ENCODE peak calls at places on chromosomes 1 and 21, in ten cellular contexts. Q is psoas muscle; R is HAP-1; T is IMR-90; P is right lobe of liver; W is testis; U is heart left ventricle; F is skeletal muscle cell; Z is CD8-positive, alpha-beta T cell; S is effector memory CD4-positive, alpha-beta T cell. Y is an unnamed sample.

GRCh38 chr1:71270394-71270793 is 189.6 kb upstream of the ZRANB2 start:
- DNase-seq in P (no peak), F (no peak), S (no peak), Q (no peak), W (no peak), T (no peak), Z (no peak), U (no peak), R (no peak), Y (no peak)

GRCh38 chr21:40047993-40048730 is 180.9 kb downstream of the PCP4 start:
- DNase-seq in P (no peak), R (no peak), Q (peak), W (no peak), T (no peak), U (no peak), S (no peak), Z (no peak), F (no peak), Y (peak)

GRCh38 chr1:96482615-96483014 is 239.0 kb upstream of the PTBP2 start:
- DNase-seq in Q (no peak), U (no peak), T (no peak), P (no peak), R (peak), S (no peak), Z (no peak), W (no peak), F (no peak), Y (no peak)

GRCh38 chr21:41170442-41170841 is 2.5 kb downstream of the BACE2 start:
- DNase-seq in U (no peak), Z (no peak), S (no peak), R (no peak), Q (peak), T (peak), P (no peak), W (peak), F (no peak), Y (peak)

GRCh38 chr1:183126528-183126927 is 59.5 kb upstream of the LAMC2 start:
- DNase-seq in F (no peak), Q (no peak), W (peak), P (no peak), R (no peak), S (no peak), U (no peak), T (peak), Z (no peak), Y (no peak)

GRCh38 chr21:25464275-25464674 is 143.0 kb downstream of the MRPL39 start:
- DNase-seq in Z (no peak), F (no peak), P (no peak), U (no peak), T (no peak), W (no peak), S (no peak), Q (no peak), R (no peak), Y (no peak)

GRCh38 chr1:213122514-213122929 is 71.5 kb downstream of the RPS6KC1 start:
- DNase-seq in F (no peak), Z (no peak), S (no peak), R (no peak), P (no peak), Q (no peak), T (peak), W (no peak), U (no peak), Y (no peak)

GRCh38 chr1:39133340-39133684 is 71.2 kb upstream of the MACF1 start:
- DNase-seq in R (no peak), U (no peak), P (no peak), T (no peak), F (no peak), W (no peak), Z (no peak), Q (no peak), S (no peak), Y (no peak)

GRCh38 chr1:220700591-220701179 is 10.5 kb downstream of the C1orf115 start:
- DNase-seq in U (no peak), P (no peak), W (peak), S (no peak), Q (no peak), T (no peak), Z (no peak), F (no peak), R (peak), Y (no peak)

GRCh38 chr1:96362623-96363022 is 359.0 kb upstream of the PTBP2 start:
- DNase-seq in U (no peak), R (no peak), P (no peak), W (no peak), Q (no peak), T (peak), F (peak), Z (no peak), S (no peak), Y (no peak)

GRCh38 chr1:31381394-31382287 is 8.8 kb upstream of the FABP3 start:
- DNase-seq in S (no peak), U (no peak), F (peak), P (no peak), Q (peak), R (no peak), W (no peak), T (no peak), Z (no peak), Y (no peak)

GRCh38 chr1:87939486-87939885 is 610.8 kb downstream of the LMO4 start:
- DNase-seq in Q (no peak), F (no peak), W (no peak), U (no peak), S (no peak), T (no peak), P (no peak), Z (no peak), R (no peak), Y (no peak)

GRCh38 chr1:59141267-59141863 is 155.5 kb upstream of the FGGY start:
- DNase-seq in S (no peak), Q (no peak), T (no peak), P (no peak), Z (no peak), W (no peak), U (peak), F (no peak), R (no peak), Y (no peak)

GRCh38 chr1:204883405-204883804 is 12.7 kb downstream of the NFASC start:
- DNase-seq in T (no peak), R (no peak), Q (no peak), U (no peak), P (peak), F (no peak), W (no peak), Z (no peak), S (no peak), Y (no peak)

GRCh38 chr1:53583021-53583902 is 124.1 kb downstream of the DMRTB1 start:
- DNase-seq in W (no peak), T (peak), Z (no peak), Q (no peak), P (no peak), R (no peak), F (peak), U (peak), S (no peak), Y (peak)

GRCh38 chr1:203860396-203860951 is 925 bp upstream of the SNRPE start:
- DNase-seq in Q (peak), U (peak), T (peak), W (peak), R (peak), S (no peak), F (no peak), Z (no peak), P (peak), Y (no peak)

GRCh38 chr1:229459815-229460214 is 25.9 kb upstream of the ACTA1 start:
- DNase-seq in W (no peak), P (no peak), R (no peak), S (no peak), Z (no peak), U (no peak), F (no peak), T (no peak), Q (no peak), Y (no peak)

GRCh38 chr1:78683079-78683478 is 33.4 kb downstream of the IFI44 start:
- DNase-seq in P (no peak), Q (no peak), Z (no peak), W (no peak), F (no peak), T (no peak), S (no peak), U (no peak), R (no peak), Y (no peak)

GRCh38 chr1:174682419-174683008 is 234.8 kb downstream of the GPR52 start:
- DNase-seq in Z (no peak), S (no peak), Q (no peak), W (no peak), F (peak), U (no peak), P (no peak), R (no peak), T (peak), Y (no peak)

GRCh38 chr1:155125946-155126493 is 1.7 kb upstream of the EFNA1 start:
- DNase-seq in T (no peak), W (peak), U (peak), Q (peak), R (no peak), Z (no peak), P (peak), F (no peak), S (no peak), Y (peak)
- H3K4me3 ChIP-seq in T (no peak), W (no peak), U (peak), Q (peak), R (no peak), Z (no peak), P (peak), F (peak), S (no peak), Y (peak)

DNA sequence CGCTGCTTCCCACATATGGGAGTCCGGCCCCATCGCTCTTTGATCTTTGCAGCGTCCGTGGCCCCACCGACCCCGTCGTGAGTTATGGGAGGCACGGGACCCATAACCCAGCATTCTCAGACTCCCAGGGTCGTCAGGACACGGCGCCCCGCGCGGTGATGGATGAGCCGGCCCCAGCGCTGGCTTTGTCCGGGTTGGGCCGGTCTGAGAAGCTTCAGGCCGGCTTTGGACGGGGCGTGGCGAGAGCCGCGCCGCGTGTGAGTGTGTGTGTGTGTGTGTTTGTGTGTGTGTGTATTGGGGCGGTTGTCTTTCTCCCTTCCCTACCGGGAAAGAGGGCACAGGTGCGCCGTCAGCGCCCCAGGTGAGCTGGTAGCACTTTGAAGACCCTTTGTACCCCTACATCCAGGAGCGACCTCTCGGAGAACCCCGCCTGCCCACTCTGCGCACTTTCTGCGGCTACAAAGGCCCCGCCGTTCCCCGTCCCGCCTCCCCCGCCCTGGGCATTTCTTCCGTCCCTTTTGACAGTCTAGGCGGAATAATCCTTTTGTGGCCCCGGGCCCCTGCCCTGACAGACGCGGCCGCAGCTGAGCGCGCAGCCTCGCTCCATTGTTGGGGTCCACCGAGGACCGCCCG is 725 bp upstream of the DRAXIN start:
- DNase-seq in U (no peak), S (no peak), Q (no peak), P (no peak), F (no peak), Z (no peak), W (no peak), T (no peak), R (peak), Y (no peak)
- H3K4me3 ChIP-seq in U (peak), S (peak), Q (peak), P (no peak), F (peak), Z (peak), W (peak), T (no peak), R (peak), Y (no peak)

DNA sequence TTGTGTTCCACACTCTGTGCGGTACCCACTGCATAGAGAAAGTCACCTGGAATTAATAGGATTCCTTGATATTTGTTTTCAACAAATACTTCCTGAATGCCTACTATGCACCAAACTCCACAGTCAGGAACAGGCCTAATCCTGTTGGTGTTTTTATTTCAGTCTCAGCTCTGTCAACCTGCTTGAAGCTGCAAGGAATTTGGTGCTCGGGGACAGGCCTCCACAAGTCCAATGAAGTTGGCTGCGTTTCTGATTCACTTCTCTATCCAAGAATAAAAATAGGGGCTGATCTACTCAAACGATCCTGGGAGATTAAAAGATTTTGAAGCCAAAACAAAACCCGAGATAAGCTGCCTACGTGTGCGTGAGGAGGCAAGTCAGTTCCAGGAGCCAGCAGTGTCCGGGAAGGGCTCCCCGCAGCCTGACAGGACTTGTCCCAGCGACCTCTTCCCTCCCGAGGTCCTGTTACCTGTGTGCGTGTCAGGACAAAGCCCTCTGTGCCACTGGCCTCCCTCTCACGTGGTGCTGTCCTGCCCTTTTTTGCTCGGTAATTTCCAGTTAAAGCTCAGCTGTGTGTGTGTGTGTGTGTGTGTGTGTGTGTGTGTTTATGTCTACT is 98.0 kb downstream of the ETS2 start:
- DNase-seq in Z (no peak), W (no peak), F (no peak), P (peak), Q (peak), T (no peak), R (no peak), S (no peak), U (no peak), Y (no peak)
- H3K4me3 ChIP-seq in Z (no peak), W (no peak), F (no peak), P (no peak), Q (no peak), T (no peak), R (no peak), S (no peak), U (no peak), Y (no peak)

GRCh38 chr1:235325139-235325538 is 2.8 kb downstream of the ARID4B start:
- DNase-seq in S (no peak), Q (no peak), Z (no peak), P (no peak), F (no peak), U (no peak), T (no peak), W (no peak), R (no peak), Y (no peak)
- H3K4me3 ChIP-seq in S (peak), Q (peak), Z (peak), P (no peak), F (no peak), U (peak), T (no peak), W (no peak), R (peak), Y (peak)

GRCh38 chr1:2528966-2529750 is 905 bp downstream of the HES5 start:
- DNase-seq in R (no peak), Z (peak), U (peak), Q (peak), P (peak), T (no peak), F (no peak), S (no peak), W (peak), Y (no peak)
- H3K4me3 ChIP-seq in R (no peak), Z (peak), U (peak), Q (peak), P (peak), T (no peak), F (no peak), S (peak), W (peak), Y (peak)

DNA sequence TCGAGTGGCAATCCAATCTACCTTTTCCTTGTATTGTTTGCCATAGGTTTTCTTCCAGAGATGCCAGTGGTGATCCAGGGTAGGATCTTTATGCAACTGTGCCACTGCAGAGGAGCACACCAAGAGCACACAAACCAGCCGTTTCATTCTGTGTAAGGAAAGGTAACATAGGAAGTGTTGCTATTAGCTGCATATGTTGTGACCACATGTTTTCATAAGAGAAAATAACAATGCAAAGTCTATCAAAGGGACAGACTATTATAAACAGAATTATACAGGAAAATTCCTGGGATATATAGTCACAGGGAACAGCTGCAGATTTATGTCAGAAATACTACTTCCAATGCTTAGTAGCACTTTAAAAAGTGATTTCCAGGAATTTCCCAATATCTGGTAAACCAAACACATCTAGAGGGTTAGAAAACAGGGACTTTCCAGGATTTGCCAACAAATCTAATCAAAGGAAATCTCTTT is 924 bp downstream of the CTSS start:
- DNase-seq in W (no peak), R (no peak), Z (no peak), T (peak), F (peak), S (no peak), P (no peak), Q (no peak), U (no peak), Y (no peak)
- H3K4me3 ChIP-seq in W (no peak), R (no peak), Z (peak), T (no peak), F (no peak), S (peak), P (peak), Q (peak), U (peak), Y (peak)

GRCh38 chr1:154974086-154974807 is at the start of gene CKS1B:
- DNase-seq in U (peak), P (peak), R (peak), T (peak), Q (peak), S (peak), Z (peak), W (peak), F (peak), Y (peak)
- H3K4me3 ChIP-seq in U (peak), P (peak), R (peak), T (peak), Q (peak), S (peak), Z (peak), W (peak), F (peak), Y (peak)

GRCh38 chr1:154847891-154848290 is 22.2 kb downstream of the KCNN3 start:
- DNase-seq in U (no peak), Z (no peak), R (no peak), P (no peak), Q (peak), T (no peak), W (peak), S (no peak), F (no peak), Y (no peak)
- H3K4me3 ChIP-seq in U (no peak), Z (no peak), R (no peak), P (no peak), Q (no peak), T (no peak), W (no peak), S (no peak), F (no peak), Y (no peak)